ENCODE peak calls at places on chromosomes 7 and 10, in seven cellular contexts. P is fibroblast of lung, B is GM23338, V is neural progenitor cell, M is K562, I is A673, Y is PC-3. N is an unnamed sample.

GRCh38 chr7:2796358-2797352 is 47.5 kb downstream of the GNA12 start:
- DNase-seq in P (peak), B (no peak), V (no peak), M (no peak), I (no peak), Y (no peak), N (no peak)

GRCh38 chr10:119668461-119668860 is 17.3 kb downstream of the BAG3 start:
- DNase-seq in P (no peak), B (no peak), V (no peak), M (no peak), I (no peak), Y (no peak), N (no peak)

GRCh38 chr7:51123322-51124021 is 193.1 kb downstream of the COBL start:
- DNase-seq in P (peak), B (no peak), V (no peak), M (no peak), I (no peak), Y (peak), N (peak)

GRCh38 chr10:94288361-94289116 is 74.2 kb downstream of the NOC3L start:
- DNase-seq in P (no peak), B (peak), V (peak), M (no peak), I (no peak), Y (no peak), N (no peak)

GRCh38 chr7:138666385-138666784 is 34.8 kb downstream of the SVOPL start:
- DNase-seq in P (no peak), B (no peak), V (no peak), M (no peak), I (no peak), Y (no peak), N (no peak)

GRCh38 chr7:148334959-148335577 is 255.5 kb upstream of the C7orf33 start:
- DNase-seq in P (no peak), B (no peak), V (peak), M (no peak), I (peak), Y (peak), N (peak)

GRCh38 chr7:54978364-54979116 is 40.3 kb upstream of the EGFR start:
- DNase-seq in P (no peak), B (peak), V (no peak), M (no peak), I (no peak), Y (no peak), N (no peak)

GRCh38 chr7:135745702-135746312 is 2.8 kb downstream of the FAM180A start:
- DNase-seq in P (peak), B (no peak), V (no peak), M (no peak), I (no peak), Y (peak), N (peak)

GRCh38 chr7:50677279-50677996 is 105.3 kb downstream of the GRB10 start:
- DNase-seq in P (no peak), B (no peak), V (no peak), M (no peak), I (no peak), Y (no peak), N (no peak)

GRCh38 chr10:79047875-79048638 is 20.7 kb upstream of the ZMIZ1 start:
- DNase-seq in P (no peak), B (no peak), V (no peak), M (peak), I (no peak), Y (no peak), N (no peak)

GRCh38 chr7:10106609-10107008 is 867.1 kb upstream of the PHF14 start:
- DNase-seq in P (no peak), B (no peak), V (no peak), M (no peak), I (no peak), Y (no peak), N (no peak)

GRCh38 chr7:16721541-16721940 is 32.0 kb upstream of the TSPAN13 start:
- DNase-seq in P (no peak), B (no peak), V (no peak), M (no peak), I (no peak), Y (no peak), N (no peak)

GRCh38 chr7:2480071-2480410 is 3.8 kb upstream of the GRIFIN start:
- DNase-seq in P (no peak), B (no peak), V (no peak), M (no peak), I (no peak), Y (no peak), N (no peak)

GRCh38 chr7:128913856-128914565 is 3.5 kb upstream of the KCP start:
- DNase-seq in P (no peak), B (no peak), V (no peak), M (no peak), I (no peak), Y (no peak), N (no peak)
- TF ChIP-seq EZH2 in P (no peak), B (no peak), V (no peak), M (no peak), I (no peak), Y (no peak), N (no peak)

GRCh38 chr7:158028290-158028941 is 559.2 kb downstream of the PTPRN2 start:
- DNase-seq in P (no peak), B (no peak), V (no peak), M (no peak), I (no peak), Y (no peak), N (no peak)
- TF ChIP-seq CTCF in P (no peak), B (no peak), V (no peak), M (no peak), I (no peak), Y (no peak), N (no peak)

GRCh38 chr10:102502337-102503151 is at the start of gene ACTR1A:
- DNase-seq in P (peak), B (peak), V (peak), M (peak), I (peak), Y (peak), N (peak)

GRCh38 chr10:102501201-102502028 is 1.1 kb downstream of the ACTR1A start:
- DNase-seq in P (peak), B (peak), V (peak), M (no peak), I (no peak), Y (no peak), N (peak)

GRCh38 chr10:102502029-102502336 is 529 bp downstream of the ACTR1A start:
- DNase-seq in P (peak), B (peak), V (peak), M (peak), I (peak), Y (peak), N (peak)

GRCh38 chr10:102503264-102504178 is at the start of gene SUFU:
- DNase-seq in P (peak), B (peak), V (peak), M (peak), I (peak), Y (peak), N (peak)

DNA sequence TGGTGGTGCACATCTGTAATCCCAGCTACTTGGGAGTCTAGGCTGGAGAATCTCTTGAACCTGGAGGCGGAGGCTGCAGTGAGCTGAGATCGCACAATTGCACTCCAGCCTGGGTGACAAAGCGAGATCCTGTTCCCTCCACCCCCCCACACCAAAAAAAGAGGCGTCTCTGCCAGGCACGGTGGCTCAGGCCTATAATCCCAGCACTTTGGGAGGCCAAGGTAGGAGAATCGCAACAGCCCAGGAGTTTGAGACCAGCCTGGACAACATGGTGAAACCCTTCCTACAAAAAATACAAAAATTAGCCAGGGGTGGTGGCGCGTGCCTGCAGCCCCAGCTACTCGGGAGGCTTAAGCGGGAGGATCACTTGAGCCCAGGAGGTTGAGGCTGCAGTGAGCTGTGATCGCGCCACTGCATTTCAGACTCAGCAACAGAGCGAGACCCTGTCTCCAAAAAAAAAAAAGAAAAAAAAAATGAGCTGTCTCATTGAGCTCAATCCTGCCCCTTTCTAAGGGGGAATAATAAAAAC is 1.8 kb downstream of the ACTR1A start:
- DNase-seq in P (no peak), B (no peak), V (no peak), M (no peak), I (no peak), Y (no peak), N (no peak)
- H3K4me3 ChIP-seq in P (peak), B (no peak), V (peak), M (no peak), I (no peak), Y (peak), N (no peak)

DNA sequence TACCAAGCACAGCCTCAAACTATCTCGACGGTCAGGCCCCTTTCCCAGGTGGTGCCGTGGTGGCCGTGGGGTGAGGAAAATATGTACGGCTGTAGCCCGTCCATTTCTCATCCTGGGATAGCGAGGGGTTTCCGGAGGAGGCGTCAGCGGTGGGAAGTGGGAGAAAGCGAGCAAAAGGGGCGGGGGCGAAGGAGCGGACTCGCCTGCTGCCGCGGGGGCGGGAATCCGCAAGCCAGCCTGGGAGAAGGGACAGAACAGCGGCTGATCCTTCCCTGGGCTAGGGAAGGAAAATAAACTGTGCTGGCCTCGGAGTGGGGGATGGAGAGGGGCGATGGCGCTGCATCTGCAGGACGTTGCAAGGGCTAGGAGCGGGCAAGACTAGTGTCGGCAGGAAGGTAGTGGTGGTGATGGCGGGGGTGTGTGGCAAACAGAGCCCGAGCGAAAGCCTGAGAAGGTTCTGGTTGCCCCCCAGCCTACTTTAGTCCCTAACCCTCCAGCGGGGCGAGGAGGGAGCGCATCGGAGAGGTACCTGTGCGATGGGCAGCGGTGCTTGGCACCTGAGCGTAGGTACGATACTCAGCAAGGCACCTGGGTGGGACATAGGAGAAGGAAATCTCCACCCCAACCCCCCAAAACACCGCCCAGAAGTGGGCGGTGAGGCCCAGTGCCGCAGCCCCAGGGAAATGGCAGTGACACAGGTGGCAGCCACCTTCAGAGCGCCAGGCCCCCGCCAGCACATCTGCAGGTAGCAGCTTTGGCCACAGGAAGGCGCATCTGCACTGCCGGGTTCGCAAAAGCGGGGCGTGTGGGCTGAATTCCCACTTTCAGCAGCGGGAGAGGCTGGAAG is 49.9 kb upstream of the STEAP1B start:
- DNase-seq in P (no peak), B (peak), V (peak), M (no peak), I (peak), Y (peak), N (peak)
- TF ChIP-seq EZH2 in P (peak), B (no peak), V (no peak), M (no peak), I (no peak), Y (no peak), N (no peak)

GRCh38 chr7:94004024-94004945 is at the start of gene BET1:
- DNase-seq in P (peak), B (peak), V (peak), M (peak), I (peak), Y (peak), N (peak)
- TF ChIP-seq CTCF in P (no peak), B (no peak), V (no peak), M (no peak), I (no peak), Y (no peak), N (no peak)

GRCh38 chr7:76234931-76235441 is 33.3 kb downstream of the SRRM3 start:
- DNase-seq in P (peak), B (peak), V (peak), M (peak), I (peak), Y (peak), N (peak)
- H3K4me3 ChIP-seq in P (no peak), B (peak), V (peak), M (peak), I (peak), Y (no peak), N (no peak)

DNA sequence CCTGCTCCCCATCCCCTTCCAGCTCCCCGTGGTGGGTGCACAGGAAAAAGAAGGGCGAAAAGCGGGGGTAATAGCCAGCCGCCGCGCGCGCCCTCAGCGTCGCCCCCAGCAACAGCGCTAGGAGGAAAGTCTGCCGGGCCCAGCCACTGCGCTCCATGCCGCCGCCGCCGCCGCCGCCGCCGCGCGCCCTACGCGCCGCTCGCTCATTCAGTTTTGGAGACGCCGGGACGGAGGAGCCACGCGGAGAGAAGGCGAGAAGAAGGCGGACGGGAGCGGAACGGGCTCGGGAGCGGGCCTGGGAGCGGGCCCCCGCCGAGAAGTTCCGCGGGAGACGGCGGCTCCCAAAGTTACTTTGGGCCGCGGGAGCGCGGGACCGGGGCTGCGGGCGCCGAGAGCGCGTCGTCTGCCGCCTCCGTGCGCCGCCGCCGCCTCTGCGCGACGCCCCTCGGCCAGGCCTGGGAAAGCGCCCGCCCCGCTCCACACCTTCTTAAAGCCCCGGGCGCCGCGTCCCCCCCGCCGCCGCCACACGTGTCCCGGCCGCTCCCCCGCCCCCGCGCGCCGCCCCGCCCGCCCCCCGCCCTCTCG is at the start of gene RELN:
- DNase-seq in P (peak), B (peak), V (peak), M (peak), I (peak), Y (no peak), N (peak)
- TF ChIP-seq EZH2 in P (no peak), B (no peak), V (peak), M (no peak), I (peak), Y (no peak), N (no peak)